ENCODE peak calls at places on chromosomes 5 and 9, in six cellular contexts. M is activated naive CD8-positive, alpha-beta T cell treated with anti-CD3 and anti-CD28 coated beads for 36 hours; D is NCI-H510A; T is uterus; W is right lobe of liver; V is fibroblast of pulmonary artery. Q is an unnamed sample.

GRCh38 chr9:133638711-133639110 is 2.5 kb downstream of the DBH start:
- DNase-seq in M (no peak), D (no peak), T (no peak), W (no peak), V (no peak), Q (no peak)

GRCh38 chr5:31761877-31762276 is 122.9 kb downstream of the PDZD2 start:
- DNase-seq in M (no peak), D (no peak), T (no peak), W (no peak), V (no peak), Q (no peak)

GRCh38 chr9:40909821-40910220 is 218.7 kb downstream of the FOXD4L6 start:
- DNase-seq in M (no peak), D (no peak), T (no peak), W (no peak), V (no peak), Q (no peak)

GRCh38 chr5:113824307-113824706 is 310.8 kb downstream of the YTHDC2 start:
- DNase-seq in M (no peak), D (no peak), T (no peak), W (no peak), V (no peak), Q (no peak)

GRCh38 chr5:135232958-135233357 is 166.1 kb downstream of the MACROH2A1 start:
- DNase-seq in M (no peak), D (no peak), T (no peak), W (no peak), V (no peak), Q (no peak)

GRCh38 chr9:21741151-21741550 is 61.3 kb upstream of the MTAP start:
- DNase-seq in M (no peak), D (no peak), T (no peak), W (no peak), V (peak; percentile 31), Q (no peak)

GRCh38 chr9:82133973-82134372 is 145.4 kb downstream of the SPATA31D1 start:
- DNase-seq in M (no peak), D (no peak), T (no peak), W (no peak), V (peak; percentile 34), Q (no peak)

GRCh38 chr9:17928228-17928627 is 349.4 kb downstream of the SH3GL2 start:
- DNase-seq in M (no peak), D (no peak), T (no peak), W (no peak), V (no peak), Q (no peak)

GRCh38 chr5:150279618-150280017 is 10.0 kb downstream of the CAMK2A start:
- DNase-seq in M (no peak), D (no peak), T (no peak), W (no peak), V (no peak), Q (no peak)

GRCh38 chr5:154194348-154195329 is 4.1 kb downstream of the GALNT10 start:
- DNase-seq in M (no peak), D (no peak), T (no peak), W (no peak), V (peak; percentile 50), Q (no peak)

GRCh38 chr9:25481377-25481776 is 196.9 kb downstream of the TUSC1 start:
- DNase-seq in M (no peak), D (no peak), T (no peak), W (no peak), V (no peak), Q (no peak)

GRCh38 chr9:20701058-20701457 is 17.0 kb downstream of the FOCAD start:
- DNase-seq in M (no peak), D (no peak), T (no peak), W (no peak), V (peak; percentile 12), Q (no peak)

GRCh38 chr5:79878721-79879336 is 112.2 kb downstream of the MTX3 start:
- DNase-seq in M (peak; percentile 35), D (no peak), T (no peak), W (no peak), V (peak; percentile 3), Q (no peak)

GRCh38 chr5:19837536-19838179 is 150.3 kb downstream of the CDH18 start:
- DNase-seq in M (no peak), D (no peak), T (no peak), W (no peak), V (peak; percentile 2), Q (no peak)

GRCh38 chr5:137278476-137278875 is 220.7 kb downstream of the SPOCK1 start:
- DNase-seq in M (no peak), D (no peak), T (no peak), W (no peak), V (peak; percentile 11), Q (no peak)

GRCh38 chr5:173825215-173825865 is 62.8 kb upstream of the CPEB4 start:
- DNase-seq in M (no peak), D (no peak), T (no peak), W (no peak), V (peak; percentile 55), Q (no peak)

GRCh38 chr5:139738193-139738592 is 57.4 kb upstream of the PSD2 start:
- DNase-seq in M (no peak), D (no peak), T (no peak), W (no peak), V (no peak), Q (no peak)

Q was measured in effector CD8-positive, alpha-beta T cell.